ENCODE peak calls at places on chromosomes 4 and X, in six cellular contexts. I is SHP77, C is tibial nerve, Y is tibial artery, H is osteocyte, J is stomach. N is an unnamed sample.

GRCh38 chrX:31506360-31506759 is 434.5 kb upstream of the FTHL17 start:
- DNase-seq in Y (no peak), J (no peak), H (no peak), I (no peak), C (no peak), N (no peak)

GRCh38 chrX:131801911-131802310 is 221.2 kb upstream of the STK26 start:
- DNase-seq in Y (no peak), H (no peak), I (no peak), J (no peak), C (no peak), N (no peak)

GRCh38 chr4:61446957-61447356 is 246.8 kb downstream of the ADGRL3 start:
- DNase-seq in I (no peak), H (no peak), J (no peak), C (no peak), Y (no peak), N (no peak)

GRCh38 chr4:155173371-155173770 is 35.1 kb upstream of the NPY2R start:
- DNase-seq in I (no peak), C (no peak), H (no peak), J (no peak), Y (no peak), N (no peak)

GRCh38 chr4:30642520-30642919 is 77.6 kb upstream of the PCDH7 start:
- DNase-seq in I (no peak), C (no peak), J (no peak), Y (no peak), H (no peak), N (no peak)

GRCh38 chr4:2222838-2223237 is 19.1 kb downstream of the HAUS3 start:
- DNase-seq in J (no peak), I (no peak), C (no peak), Y (no peak), H (no peak), N (no peak)

GRCh38 chr4:140237616-140238352 is 83.8 kb upstream of the MAML3 start:
- DNase-seq in C (peak), I (peak), H (peak), J (peak), Y (peak), N (no peak)

GRCh38 chr4:158315706-158316105 is 105.4 kb downstream of the TMEM144 start:
- DNase-seq in I (no peak), Y (no peak), C (no peak), J (no peak), H (no peak), N (no peak)

GRCh38 chrX:69066966-69067525 is 98.2 kb downstream of the PJA1 start:
- DNase-seq in Y (no peak), C (no peak), H (peak), I (no peak), J (peak), N (peak)

GRCh38 chrX:133921764-133922389 is 63.5 kb downstream of the GPC3 start:
- DNase-seq in Y (no peak), J (peak), C (peak), H (no peak), I (peak), N (no peak)

GRCh38 chrX:15915959-15916703 is 61.5 kb upstream of the AP1S2 start:
- DNase-seq in I (no peak), Y (no peak), H (no peak), J (no peak), C (no peak), N (no peak)

GRCh38 chrX:45196701-45197100 is 4.0 kb downstream of the DIPK2B start:
- DNase-seq in I (no peak), Y (no peak), J (no peak), H (no peak), C (no peak), N (no peak)

GRCh38 chrX:17559728-17560379 is 177.4 kb upstream of the SCML1 start:
- DNase-seq in H (no peak), Y (peak), I (no peak), C (no peak), J (peak), N (no peak)

GRCh38 chrX:45322382-45322781 is 121.7 kb upstream of the DIPK2B start:
- DNase-seq in I (no peak), J (peak), C (peak), Y (peak), H (no peak), N (no peak)

GRCh38 chr4:56790566-56791175 is 30.8 kb downstream of the SPINK2 start:
- DNase-seq in H (no peak), C (no peak), Y (no peak), J (no peak), I (no peak), N (no peak)

GRCh38 chr4:82515705-82516104 is 46.1 kb downstream of the TMEM150C start:
- DNase-seq in H (no peak), Y (peak), I (peak), C (peak), J (peak), N (no peak)

GRCh38 chr4:182089326-182089725 is 153.9 kb upstream of the TENM3 start:
- DNase-seq in C (no peak), Y (no peak), J (no peak), H (no peak), I (no peak), N (no peak)

GRCh38 chrX:104712515-104712914 is 146.5 kb downstream of the IL1RAPL2 start:
- DNase-seq in H (no peak), C (no peak), J (no peak), Y (no peak), I (no peak), N (no peak)